ENCODE peak calls at places on chromosomes 4 and X, in seven cellular contexts. One of them, this sample, is unnamed.

GRCh38 chr4:62640296-62640695 is 1440.2 kb downstream of the ADGRL3 start:
- DNase-seq in dorsolateral prefrontal cortex: no peak
- DNase-seq in lower lobe of right lung: no peak
- DNase-seq in CD8-positive, alpha-beta memory T cell: no peak
- DNase-seq in suprapubic skin: no peak
- DNase-seq in stomach: no peak
- DNase-seq in SJCRH30: no peak
- DNase-seq in this sample: no peak

GRCh38 chrX:107552976-107553375 is 75.3 kb upstream of the PRPS1 start:
- DNase-seq in SJCRH30: no peak
- DNase-seq in lower lobe of right lung: no peak
- DNase-seq in dorsolateral prefrontal cortex: no peak
- DNase-seq in CD8-positive, alpha-beta memory T cell: no peak
- DNase-seq in suprapubic skin: no peak
- DNase-seq in stomach: no peak
- DNase-seq in this sample: no peak

GRCh38 chrX:48747415-48748026 is 14.0 kb upstream of the GLOD5 start:
- DNase-seq in stomach: no peak
- DNase-seq in SJCRH30: no peak
- DNase-seq in CD8-positive, alpha-beta memory T cell: no peak
- DNase-seq in suprapubic skin: no peak
- DNase-seq in dorsolateral prefrontal cortex: no peak
- DNase-seq in lower lobe of right lung: no peak
- DNase-seq in this sample: no peak

GRCh38 chrX:103372886-103373285 is 3.5 kb upstream of the BEX3 start:
- DNase-seq in stomach: no peak
- DNase-seq in SJCRH30: no peak
- DNase-seq in CD8-positive, alpha-beta memory T cell: no peak
- DNase-seq in dorsolateral prefrontal cortex: no peak
- DNase-seq in lower lobe of right lung: no peak
- DNase-seq in suprapubic skin: no peak
- DNase-seq in this sample: no peak

GRCh38 chr4:94408549-94409374 is 43.0 kb upstream of the PDLIM5 start:
- DNase-seq in CD8-positive, alpha-beta memory T cell: no peak
- DNase-seq in lower lobe of right lung: no peak
- DNase-seq in suprapubic skin: no peak
- DNase-seq in dorsolateral prefrontal cortex: no peak
- DNase-seq in stomach: no peak
- DNase-seq in SJCRH30: no peak
- DNase-seq in this sample: no peak

GRCh38 chrX:27597506-27597905 is 7.4 kb downstream of the DCAF8L2 start:
- DNase-seq in SJCRH30: no peak
- DNase-seq in CD8-positive, alpha-beta memory T cell: no peak
- DNase-seq in stomach: no peak
- DNase-seq in suprapubic skin: no peak
- DNase-seq in lower lobe of right lung: no peak
- DNase-seq in dorsolateral prefrontal cortex: no peak
- DNase-seq in this sample: no peak

GRCh38 chr4:164956766-164957643 is 20.5 kb downstream of the TRIM61 start:
- DNase-seq in SJCRH30: peak
- DNase-seq in suprapubic skin: peak
- DNase-seq in dorsolateral prefrontal cortex: peak
- DNase-seq in stomach: peak
- DNase-seq in lower lobe of right lung: peak
- DNase-seq in CD8-positive, alpha-beta memory T cell: peak
- DNase-seq in this sample: no peak

GRCh38 chr4:99043346-99043745 is 45.2 kb downstream of the ADH5 start:
- DNase-seq in CD8-positive, alpha-beta memory T cell: no peak
- DNase-seq in stomach: no peak
- DNase-seq in SJCRH30: no peak
- DNase-seq in dorsolateral prefrontal cortex: no peak
- DNase-seq in suprapubic skin: no peak
- DNase-seq in lower lobe of right lung: no peak
- DNase-seq in this sample: no peak

GRCh38 chr4:3035674-3036073 is 38.7 kb downstream of the HTT-AS start:
- DNase-seq in lower lobe of right lung: no peak
- DNase-seq in CD8-positive, alpha-beta memory T cell: no peak
- DNase-seq in SJCRH30: no peak
- DNase-seq in stomach: no peak
- DNase-seq in dorsolateral prefrontal cortex: no peak
- DNase-seq in suprapubic skin: no peak
- DNase-seq in this sample: no peak

GRCh38 chr4:94341468-94341867 is 1.2 kb downstream of the HPGDS start:
- DNase-seq in lower lobe of right lung: no peak
- DNase-seq in stomach: no peak
- DNase-seq in dorsolateral prefrontal cortex: no peak
- DNase-seq in CD8-positive, alpha-beta memory T cell: no peak
- DNase-seq in suprapubic skin: no peak
- DNase-seq in SJCRH30: no peak
- DNase-seq in this sample: no peak

GRCh38 chr4:7301126-7301785 is 108.9 kb downstream of the SORCS2 start:
- DNase-seq in lower lobe of right lung: no peak
- DNase-seq in SJCRH30: no peak
- DNase-seq in dorsolateral prefrontal cortex: no peak
- DNase-seq in CD8-positive, alpha-beta memory T cell: no peak
- DNase-seq in suprapubic skin: no peak
- DNase-seq in stomach: no peak
- DNase-seq in this sample: no peak

GRCh38 chrX:70353524-70353923 is 63.6 kb downstream of the KIF4A start:
- DNase-seq in dorsolateral prefrontal cortex: no peak
- DNase-seq in SJCRH30: no peak
- DNase-seq in stomach: no peak
- DNase-seq in lower lobe of right lung: no peak
- DNase-seq in suprapubic skin: no peak
- DNase-seq in CD8-positive, alpha-beta memory T cell: no peak
- DNase-seq in this sample: no peak

GRCh38 chrX:53028678-53029077 is 19.9 kb upstream of the GPR173 start:
- DNase-seq in CD8-positive, alpha-beta memory T cell: no peak
- DNase-seq in SJCRH30: no peak
- DNase-seq in dorsolateral prefrontal cortex: no peak
- DNase-seq in lower lobe of right lung: no peak
- DNase-seq in stomach: no peak
- DNase-seq in suprapubic skin: no peak
- DNase-seq in this sample: no peak

GRCh38 chrX:71095033-71095432 is 618 bp upstream of the FOXO4 start:
- DNase-seq in suprapubic skin: no peak
- DNase-seq in CD8-positive, alpha-beta memory T cell: no peak
- DNase-seq in dorsolateral prefrontal cortex: no peak
- DNase-seq in stomach: no peak
- DNase-seq in SJCRH30: no peak
- DNase-seq in lower lobe of right lung: no peak
- DNase-seq in this sample: no peak

GRCh38 chrX:71606536-71607216 is 11.6 kb downstream of the CXCR3 start:
- DNase-seq in lower lobe of right lung: no peak
- DNase-seq in stomach: no peak
- DNase-seq in suprapubic skin: no peak
- DNase-seq in SJCRH30: no peak
- DNase-seq in CD8-positive, alpha-beta memory T cell: no peak
- DNase-seq in dorsolateral prefrontal cortex: no peak
- DNase-seq in this sample: no peak

GRCh38 chr4:86326399-86326798 is 33.5 kb downstream of the MAPK10 start:
- DNase-seq in SJCRH30: no peak
- DNase-seq in CD8-positive, alpha-beta memory T cell: no peak
- DNase-seq in stomach: no peak
- DNase-seq in lower lobe of right lung: no peak
- DNase-seq in suprapubic skin: no peak
- DNase-seq in dorsolateral prefrontal cortex: no peak
- DNase-seq in this sample: no peak

GRCh38 chrX:19888419-19888879 is 1.0 kb upstream of the SH3KBP1 start:
- DNase-seq in dorsolateral prefrontal cortex: peak
- DNase-seq in SJCRH30: peak
- DNase-seq in suprapubic skin: no peak
- DNase-seq in stomach: no peak
- DNase-seq in lower lobe of right lung: no peak
- DNase-seq in CD8-positive, alpha-beta memory T cell: no peak
- DNase-seq in this sample: peak

GRCh38 chr4:73919691-73920090 is 50.5 kb downstream of the CXCL1 start:
- DNase-seq in stomach: no peak
- DNase-seq in SJCRH30: peak
- DNase-seq in lower lobe of right lung: no peak
- DNase-seq in dorsolateral prefrontal cortex: no peak
- DNase-seq in suprapubic skin: no peak
- DNase-seq in CD8-positive, alpha-beta memory T cell: no peak
- DNase-seq in this sample: no peak

GRCh38 chr4:212438-213174 is 88.3 kb downstream of the ZNF718 start:
- DNase-seq in lower lobe of right lung: peak
- DNase-seq in stomach: peak
- DNase-seq in suprapubic skin: peak
- DNase-seq in CD8-positive, alpha-beta memory T cell: no peak
- DNase-seq in SJCRH30: peak
- DNase-seq in dorsolateral prefrontal cortex: peak
- DNase-seq in this sample: peak

GRCh38 chr4:40585201-40585789 is 44.4 kb downstream of the RBM47 start:
- DNase-seq in CD8-positive, alpha-beta memory T cell: no peak
- DNase-seq in lower lobe of right lung: no peak
- DNase-seq in suprapubic skin: no peak
- DNase-seq in stomach: no peak
- DNase-seq in SJCRH30: no peak
- DNase-seq in dorsolateral prefrontal cortex: no peak
- DNase-seq in this sample: no peak

GRCh38 chrX:150334998-150335397 is 28.1 kb upstream of the MAMLD1 start:
- DNase-seq in suprapubic skin: no peak
- DNase-seq in dorsolateral prefrontal cortex: no peak
- DNase-seq in CD8-positive, alpha-beta memory T cell: no peak
- DNase-seq in SJCRH30: no peak
- DNase-seq in lower lobe of right lung: no peak
- DNase-seq in stomach: no peak
- DNase-seq in this sample: no peak

GRCh38 chrX:15546745-15547144 is 46.1 kb downstream of the BMX start:
- DNase-seq in CD8-positive, alpha-beta memory T cell: no peak
- DNase-seq in suprapubic skin: no peak
- DNase-seq in lower lobe of right lung: no peak
- DNase-seq in SJCRH30: no peak
- DNase-seq in stomach: no peak
- DNase-seq in dorsolateral prefrontal cortex: no peak
- DNase-seq in this sample: no peak

GRCh38 chrX:30212172-30212571 is 3.2 kb upstream of the MAGEB2 start:
- DNase-seq in lower lobe of right lung: no peak
- DNase-seq in stomach: no peak
- DNase-seq in CD8-positive, alpha-beta memory T cell: no peak
- DNase-seq in suprapubic skin: no peak
- DNase-seq in dorsolateral prefrontal cortex: no peak
- DNase-seq in SJCRH30: no peak
- DNase-seq in this sample: no peak

GRCh38 chr4:1752284-1753041 is 31.1 kb downstream of the TACC3 start:
- DNase-seq in SJCRH30: no peak
- DNase-seq in dorsolateral prefrontal cortex: no peak
- DNase-seq in stomach: peak
- DNase-seq in lower lobe of right lung: peak
- DNase-seq in CD8-positive, alpha-beta memory T cell: no peak
- DNase-seq in suprapubic skin: no peak
- DNase-seq in this sample: no peak

GRCh38 chrX:110509778-110510510 is 151.3 kb downstream of the RTL9 start:
- DNase-seq in stomach: no peak
- DNase-seq in SJCRH30: peak
- DNase-seq in lower lobe of right lung: no peak
- DNase-seq in suprapubic skin: no peak
- DNase-seq in dorsolateral prefrontal cortex: no peak
- DNase-seq in CD8-positive, alpha-beta memory T cell: no peak
- DNase-seq in this sample: no peak

GRCh38 chrX:110514498-110514897 is 155.8 kb downstream of the RTL9 start:
- DNase-seq in lower lobe of right lung: no peak
- DNase-seq in stomach: no peak
- DNase-seq in dorsolateral prefrontal cortex: no peak
- DNase-seq in SJCRH30: no peak
- DNase-seq in suprapubic skin: no peak
- DNase-seq in CD8-positive, alpha-beta memory T cell: no peak
- DNase-seq in this sample: no peak

GRCh38 chrX:110512341-110512740 is 153.7 kb downstream of the RTL9 start:
- DNase-seq in SJCRH30: no peak
- DNase-seq in lower lobe of right lung: no peak
- DNase-seq in dorsolateral prefrontal cortex: no peak
- DNase-seq in suprapubic skin: no peak
- DNase-seq in stomach: no peak
- DNase-seq in CD8-positive, alpha-beta memory T cell: no peak
- DNase-seq in this sample: no peak

GRCh38 chrX:110511238-110511637 is 152.6 kb downstream of the RTL9 start:
- DNase-seq in suprapubic skin: no peak
- DNase-seq in lower lobe of right lung: no peak
- DNase-seq in CD8-positive, alpha-beta memory T cell: no peak
- DNase-seq in dorsolateral prefrontal cortex: no peak
- DNase-seq in SJCRH30: no peak
- DNase-seq in stomach: no peak
- DNase-seq in this sample: no peak
- H3K27ac ChIP-seq in suprapubic skin: no peak
- H3K27ac ChIP-seq in lower lobe of right lung: no peak
- H3K27ac ChIP-seq in CD8-positive, alpha-beta memory T cell: no peak
- H3K27ac ChIP-seq in dorsolateral prefrontal cortex: no peak
- H3K27ac ChIP-seq in SJCRH30: no peak
- H3K27ac ChIP-seq in stomach: no peak
- H3K27ac ChIP-seq in this sample: no peak

GRCh38 chrX:46961097-46961496 is 48.9 kb downstream of the JADE3 start:
- DNase-seq in lower lobe of right lung: no peak
- DNase-seq in suprapubic skin: no peak
- DNase-seq in stomach: no peak
- DNase-seq in CD8-positive, alpha-beta memory T cell: no peak
- DNase-seq in SJCRH30: no peak
- DNase-seq in dorsolateral prefrontal cortex: no peak
- DNase-seq in this sample: no peak
- H3K27ac ChIP-seq in lower lobe of right lung: no peak
- H3K27ac ChIP-seq in suprapubic skin: no peak
- H3K27ac ChIP-seq in stomach: no peak
- H3K27ac ChIP-seq in CD8-positive, alpha-beta memory T cell: no peak
- H3K27ac ChIP-seq in SJCRH30: no peak
- H3K27ac ChIP-seq in dorsolateral prefrontal cortex: no peak
- H3K27ac ChIP-seq in this sample: no peak

GRCh38 chrX:154804564-154804956 is 725 bp downstream of the MPP1 start:
- DNase-seq in CD8-positive, alpha-beta memory T cell: no peak
- DNase-seq in lower lobe of right lung: no peak
- DNase-seq in stomach: no peak
- DNase-seq in suprapubic skin: no peak
- DNase-seq in SJCRH30: no peak
- DNase-seq in dorsolateral prefrontal cortex: no peak
- DNase-seq in this sample: no peak
- H3K27ac ChIP-seq in CD8-positive, alpha-beta memory T cell: peak
- H3K27ac ChIP-seq in lower lobe of right lung: peak
- H3K27ac ChIP-seq in stomach: peak
- H3K27ac ChIP-seq in suprapubic skin: peak
- H3K27ac ChIP-seq in SJCRH30: no peak
- H3K27ac ChIP-seq in dorsolateral prefrontal cortex: peak
- H3K27ac ChIP-seq in this sample: no peak

GRCh38 chr4:138706206-138706605 is 309.4 kb upstream of the NOCT start:
- DNase-seq in suprapubic skin: no peak
- DNase-seq in SJCRH30: no peak
- DNase-seq in CD8-positive, alpha-beta memory T cell: no peak
- DNase-seq in stomach: no peak
- DNase-seq in lower lobe of right lung: no peak
- DNase-seq in dorsolateral prefrontal cortex: no peak
- DNase-seq in this sample: no peak

GRCh38 chr4:138710297-138710696 is 305.3 kb upstream of the NOCT start:
- DNase-seq in lower lobe of right lung: no peak
- DNase-seq in dorsolateral prefrontal cortex: no peak
- DNase-seq in CD8-positive, alpha-beta memory T cell: no peak
- DNase-seq in suprapubic skin: no peak
- DNase-seq in SJCRH30: no peak
- DNase-seq in stomach: no peak
- DNase-seq in this sample: no peak

GRCh38 chr4:138702471-138702870 is 313.1 kb upstream of the NOCT start:
- DNase-seq in CD8-positive, alpha-beta memory T cell: no peak
- DNase-seq in stomach: no peak
- DNase-seq in lower lobe of right lung: no peak
- DNase-seq in dorsolateral prefrontal cortex: no peak
- DNase-seq in SJCRH30: peak
- DNase-seq in suprapubic skin: no peak
- DNase-seq in this sample: no peak

GRCh38 chr4:138707746-138708145 is 307.8 kb upstream of the NOCT start:
- DNase-seq in CD8-positive, alpha-beta memory T cell: no peak
- DNase-seq in stomach: no peak
- DNase-seq in suprapubic skin: no peak
- DNase-seq in SJCRH30: no peak
- DNase-seq in dorsolateral prefrontal cortex: no peak
- DNase-seq in lower lobe of right lung: no peak
- DNase-seq in this sample: no peak
- H3K27ac ChIP-seq in CD8-positive, alpha-beta memory T cell: no peak
- H3K27ac ChIP-seq in stomach: no peak
- H3K27ac ChIP-seq in suprapubic skin: no peak
- H3K27ac ChIP-seq in SJCRH30: no peak
- H3K27ac ChIP-seq in dorsolateral prefrontal cortex: no peak
- H3K27ac ChIP-seq in lower lobe of right lung: no peak
- H3K27ac ChIP-seq in this sample: no peak

This sample was measured in caudate nucleus.